ENCODE peak calls at places on chromosomes 2 and 18, in four cellular contexts. C is bronchial epithelial cell, O is fibroblast of lung, V is upper lobe of right lung. X is an unnamed sample.

GRCh38 chr2:65265090-65266045 is 37.7 kb downstream of the ACTR2 start:
- DNase-seq in C (peak; percentile 71), O (peak; percentile 93), V (no peak), X (no peak)

GRCh38 chr2:100779908-100780202 is 40.1 kb upstream of the NPAS2 start:
- DNase-seq in O (no peak), C (no peak), V (no peak), X (no peak)

GRCh38 chr2:105287692-105288091 is 41.8 kb downstream of the TGFBRAP1 start:
- DNase-seq in C (peak; percentile 50), V (no peak), O (peak; percentile 45), X (no peak)

GRCh38 chr2:36963734-36964133 is 2.6 kb downstream of the STRN start:
- DNase-seq in V (no peak), C (no peak), O (no peak), X (no peak)

GRCh38 chr2:229794636-229795035 is 80.3 kb upstream of the DNER start:
- DNase-seq in V (no peak), O (no peak), C (no peak), X (no peak)

GRCh38 chr18:36127866-36128845 is 984 bp downstream of the SLC39A6 start:
- DNase-seq in V (no peak), C (peak; percentile 30), O (peak; percentile 58), X (no peak)

GRCh38 chr18:79570266-79571201 is 109.1 kb upstream of the CTDP1 start:
- DNase-seq in C (peak; percentile 78), V (no peak), O (peak; percentile 69), X (no peak)

GRCh38 chr2:14388724-14389123 is 243.8 kb upstream of the LRATD1 start:
- DNase-seq in O (no peak), C (no peak), V (no peak), X (no peak)

GRCh38 chr2:233100192-233100998 is 40.3 kb downstream of the INPP5D start:
- DNase-seq in O (no peak), C (no peak), V (no peak), X (peak; percentile 76)

GRCh38 chr2:208643145-208643544 is 236.6 kb downstream of the PTH2R start:
- DNase-seq in O (no peak), C (no peak), V (no peak), X (no peak)

GRCh38 chr2:203623104-203623503 is 83.3 kb upstream of the CD28 start:
- DNase-seq in C (peak; percentile 96), O (peak; percentile 93), V (no peak), X (no peak)

GRCh38 chr2:219625179-219625578 is 2.3 kb upstream of the SLC4A3 start:
- DNase-seq in O (no peak), V (no peak), C (no peak), X (no peak)

GRCh38 chr2:118750959-118751565 is 96.4 kb downstream of the EN1 start:
- DNase-seq in C (peak; percentile 72), O (peak; percentile 4), V (no peak), X (no peak)

DNA sequence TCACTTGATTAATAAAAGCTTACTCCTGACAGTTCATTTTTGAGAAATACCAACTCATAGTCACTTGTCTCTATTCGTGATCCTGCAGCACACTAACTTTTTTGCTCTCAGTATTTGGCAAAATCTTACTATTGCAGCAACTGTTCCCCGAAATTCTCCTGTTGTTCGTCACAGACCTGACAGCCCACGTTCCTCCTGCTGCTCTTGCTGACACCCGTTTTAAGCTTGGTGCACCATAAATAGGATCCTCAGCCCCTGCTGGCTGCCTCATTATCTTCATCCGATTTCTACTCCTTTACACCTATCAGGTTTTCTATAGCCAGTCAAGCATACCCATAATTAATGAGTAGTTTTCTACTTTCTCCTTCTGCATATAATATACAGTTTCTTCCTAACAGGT is 368.8 kb downstream of the PLCL1 start:
- DNase-seq in O (peak; percentile 2), V (no peak), C (no peak), X (no peak)
- TF ChIP-seq CTCF in O (no peak), V (no peak), C (no peak), X (no peak)

GRCh38 chr18:41906528-41907256 is 48.3 kb upstream of the PIK3C3 start:
- DNase-seq in V (no peak), O (peak; percentile 67), C (peak; percentile 63), X (no peak)
- TF ChIP-seq CTCF in V (peak; percentile 62), O (peak; percentile 42), C (peak; percentile 43), X (no peak)

DNA sequence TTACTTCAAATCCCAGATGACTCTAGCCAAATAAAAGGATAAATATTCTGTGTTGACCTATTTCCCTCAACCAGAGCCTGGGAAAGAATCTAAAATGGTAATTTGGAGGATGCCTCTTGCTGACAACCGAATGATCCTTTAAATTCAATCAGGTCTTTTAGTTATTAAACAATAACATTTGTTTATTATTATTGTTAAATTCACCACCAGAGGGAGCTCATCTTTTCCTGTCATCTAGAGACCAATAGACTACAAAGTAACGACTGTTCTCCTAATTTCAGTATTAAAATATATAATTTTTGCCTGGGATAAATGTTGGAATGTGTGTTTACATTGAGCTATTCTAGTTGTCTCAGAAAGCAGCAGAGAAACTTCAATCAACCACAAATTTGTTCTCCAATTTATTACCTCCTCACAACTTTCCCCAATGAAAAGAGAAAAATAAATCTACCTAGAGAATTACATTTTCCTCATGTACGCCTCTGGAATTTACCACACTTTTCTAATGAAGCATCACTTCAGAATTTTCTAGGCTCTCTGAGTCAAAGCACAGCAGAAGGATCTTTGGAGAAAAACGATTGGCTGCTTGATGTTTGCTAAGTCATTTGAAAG is 142.7 kb downstream of the SCG2 start:
- DNase-seq in V (no peak), O (peak; percentile 67), C (peak; percentile 29), X (no peak)
- TF ChIP-seq CTCF in V (peak; percentile 38), O (peak; percentile 20), C (peak; percentile 23), X (no peak)

GRCh38 chr18:11500153-11501122 is 109.0 kb upstream of the SLC35G4 start:
- DNase-seq in C (peak; percentile 95), V (no peak), O (peak; percentile 97), X (no peak)

GRCh38 chr18:11495441-11495840 is 114.0 kb upstream of the SLC35G4 start:
- DNase-seq in O (no peak), V (no peak), C (no peak), X (no peak)

GRCh38 chr18:11496561-11497172 is 112.7 kb upstream of the SLC35G4 start:
- DNase-seq in V (no peak), O (no peak), C (no peak), X (no peak)

GRCh38 chr18:11498821-11499220 is 110.6 kb upstream of the SLC35G4 start:
- DNase-seq in C (no peak), V (no peak), O (peak; percentile 20), X (no peak)

DNA sequence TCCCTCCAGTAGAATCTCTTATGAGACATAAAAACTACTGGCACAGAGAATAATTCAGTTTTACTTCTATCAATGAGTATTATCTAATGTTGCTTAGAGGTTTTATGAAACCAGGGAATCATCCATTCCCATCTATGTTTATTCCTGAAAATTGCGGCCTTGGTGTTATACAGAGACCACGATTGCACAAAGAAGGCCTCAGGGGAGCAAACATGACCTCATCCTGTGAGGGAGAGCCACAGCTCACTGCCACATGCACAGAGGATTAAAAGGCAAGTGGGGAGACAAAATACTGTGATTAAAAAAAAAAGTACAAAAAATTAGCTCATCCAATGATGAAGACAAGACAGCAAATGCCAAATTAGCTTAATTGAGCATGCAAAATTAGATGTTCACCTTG is 111.8 kb upstream of the SLC35G4 start:
- DNase-seq in C (peak; percentile 17), V (no peak), O (peak; percentile 55), X (no peak)
- TF ChIP-seq CTCF in C (no peak), V (no peak), O (no peak), X (no peak)

DNA sequence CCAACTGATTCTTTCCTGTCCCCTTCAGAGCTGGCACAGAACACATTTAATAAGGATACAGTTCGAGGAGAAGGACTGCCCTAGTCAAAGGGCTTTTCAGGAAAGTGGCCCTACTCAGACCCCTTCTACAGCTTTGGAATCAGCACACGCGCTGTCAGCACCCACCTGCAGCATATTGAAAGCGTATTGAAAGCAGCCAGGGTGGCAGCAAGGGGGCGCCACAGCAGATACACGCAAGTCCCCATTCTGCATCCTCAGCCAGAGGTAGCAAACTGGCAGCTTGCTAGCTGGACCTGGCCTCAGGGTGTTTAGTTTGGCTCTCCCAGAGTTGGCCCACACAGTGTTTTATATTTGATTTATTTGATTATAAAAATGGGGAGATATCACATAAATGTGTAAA is 101.0 kb upstream of the NT5C1B start:
- DNase-seq in V (no peak), C (no peak), O (no peak), X (no peak)
- TF ChIP-seq CTCF in V (peak; percentile 7), C (peak; percentile 15), O (peak; percentile 14), X (no peak)

DNA sequence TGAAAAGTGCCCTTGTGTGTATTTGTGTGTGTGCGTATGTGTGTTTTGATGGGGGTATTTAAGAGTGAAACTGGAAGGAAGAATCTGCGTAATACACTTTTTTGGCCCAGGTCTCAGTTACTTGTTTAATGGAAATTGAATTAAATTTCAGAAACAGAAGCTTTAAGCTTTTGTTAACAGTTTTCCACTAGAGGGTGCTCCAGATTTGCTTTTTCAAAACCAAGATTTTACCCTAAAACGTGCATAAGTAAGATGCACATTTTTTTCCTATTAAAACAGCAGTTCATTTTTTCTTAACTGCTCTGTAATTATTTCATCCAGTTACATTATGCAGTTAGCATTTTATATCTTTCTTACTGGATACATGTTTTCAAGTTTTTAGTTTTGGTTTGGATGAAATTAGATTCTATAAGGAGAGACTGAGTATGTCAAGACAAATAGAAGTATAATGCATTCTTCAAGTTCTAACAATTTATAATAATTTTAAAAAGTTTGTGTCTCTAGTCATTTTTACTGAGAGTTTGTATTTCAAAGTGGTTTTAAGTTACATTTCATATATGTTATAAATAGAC is 97.2 kb downstream of the PIK3C3 start:
- DNase-seq in C (no peak), V (no peak), O (peak; percentile 60), X (no peak)
- TF ChIP-seq CTCF in C (peak; percentile 6), V (peak; percentile 38), O (peak; percentile 60), X (no peak)

GRCh38 chr18:73983970-73984369 is 163.7 kb downstream of the FBXO15 start:
- DNase-seq in V (no peak), C (no peak), O (no peak), X (no peak)

GRCh38 chr18:73975266-73975665 is 172.4 kb downstream of the FBXO15 start:
- DNase-seq in C (no peak), V (no peak), O (peak; percentile 10), X (no peak)

GRCh38 chr18:73979742-73980141 is 167.9 kb downstream of the FBXO15 start:
- DNase-seq in C (peak; percentile 74), O (peak; percentile 4), V (no peak), X (no peak)

GRCh38 chr18:73983496-73983895 is 164.1 kb downstream of the FBXO15 start:
- DNase-seq in V (no peak), O (no peak), C (no peak), X (no peak)

DNA sequence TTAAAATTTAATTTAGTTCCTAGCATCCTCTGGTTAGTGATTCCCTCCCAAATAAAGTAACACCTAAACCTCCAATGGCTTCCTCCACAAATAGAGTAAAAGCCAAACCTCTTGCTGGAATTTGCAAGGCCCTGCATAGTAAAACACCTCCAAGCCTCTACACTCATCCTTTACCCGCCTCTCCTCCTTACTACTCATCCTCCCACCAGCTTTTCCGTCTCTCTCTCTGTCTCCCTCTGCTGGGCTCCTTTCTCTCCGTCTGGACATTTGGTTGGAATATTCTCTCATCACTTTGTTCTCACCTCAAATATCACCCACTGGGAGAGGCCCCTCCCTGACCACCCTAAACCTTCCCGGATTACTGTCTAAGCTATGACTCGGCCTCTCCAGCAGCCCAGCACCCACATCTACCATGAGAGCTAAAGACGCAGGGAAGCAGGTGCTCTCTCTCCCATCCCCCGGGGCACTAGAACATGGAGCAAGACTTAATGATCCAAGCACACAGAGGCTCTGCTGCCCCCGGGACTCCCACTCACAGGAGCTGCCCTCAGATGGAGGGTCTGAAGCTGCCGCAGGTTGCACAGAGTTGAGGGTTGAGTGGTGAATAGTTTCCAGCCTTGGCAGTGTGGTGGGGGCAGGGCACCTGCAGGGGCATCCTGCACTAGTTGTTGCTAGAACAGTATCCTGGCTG is 167.2 kb downstream of the FBXO15 start:
- DNase-seq in C (peak; percentile 14), O (no peak), V (no peak), X (no peak)
- TF ChIP-seq CTCF in C (peak; percentile 58), O (peak; percentile 20), V (peak; percentile 18), X (no peak)

X was measured in activated B cell treated with CpG ODN at 0.5 μM for 24 hours.